ENCODE peak calls at places on chromosomes 6 and 20, in four cellular contexts. T is NCI-H1092 treated with DMSO at 0.1 percent for 48 hours, K is AG08396, S is AG08395. O is an unnamed sample.

GRCh38 chr20:20755674-20756319 is 43.4 kb upstream of the RALGAPA2 start:
- DNase-seq in T (no peak), K (no peak), S (no peak), O (no peak)

GRCh38 chr6:170178561-170179477 is 112.1 kb downstream of the DLL1 start:
- DNase-seq in T (peak), K (peak), S (peak), O (no peak)

GRCh38 chr6:130282234-130282995 is 59.7 kb upstream of the SAMD3 start:
- DNase-seq in T (no peak), K (peak), S (peak), O (no peak)

GRCh38 chr6:20341564-20341963 is 60.1 kb upstream of the E2F3 start:
- DNase-seq in T (no peak), K (no peak), S (no peak), O (no peak)

GRCh38 chr20:49937023-49937929 is 1.1 kb downstream of the RNF114 start:
- DNase-seq in T (no peak), K (no peak), S (no peak), O (no peak)

GRCh38 chr20:32965581-32966373 is 38.5 kb downstream of the SUN5 start:
- DNase-seq in T (no peak), K (peak), S (no peak), O (no peak)

GRCh38 chr20:3819413-3820047 is 817 bp upstream of the AP5S1 start:
- DNase-seq in T (no peak), K (no peak), S (no peak), O (no peak)

GRCh38 chr20:23641936-23642751 is 4.4 kb upstream of the CST3 start:
- DNase-seq in T (peak), K (peak), S (peak), O (no peak)

GRCh38 chr20:35954907-35955251 is 577 bp upstream of the SCAND1 start:
- DNase-seq in T (no peak), K (peak), S (no peak), O (no peak)

GRCh38 chr6:81906709-81907204 is 154.3 kb upstream of the TENT5A start:
- DNase-seq in T (no peak), K (no peak), S (no peak), O (no peak)

GRCh38 chr6:148611213-148611612 is 135.6 kb upstream of the UST start:
- DNase-seq in T (no peak), K (peak), S (peak), O (no peak)

GRCh38 chr6:150302801-150303138 is 66.0 kb upstream of the IYD start:
- DNase-seq in T (no peak), K (no peak), S (no peak), O (no peak)

GRCh38 chr6:93571341-93571740 is 152.0 kb upstream of the EPHA7 start:
- DNase-seq in T (no peak), K (no peak), S (no peak), O (no peak)

GRCh38 chr20:45419188-45420091 is 3.5 kb downstream of the PIGT start:
- DNase-seq in T (peak), K (peak), S (peak), O (no peak)

GRCh38 chr6:119350202-119351004 is 842 bp upstream of the MAN1A1 start:
- DNase-seq in T (no peak), K (peak), S (peak), O (peak)

GRCh38 chr6:159106627-159107241 is 61.9 kb upstream of the TAGAP start:
- DNase-seq in T (peak), K (peak), S (peak), O (no peak)

GRCh38 chr6:112014483-112014882 is 39.4 kb upstream of the CCN6 start:
- DNase-seq in T (no peak), K (peak), S (peak), O (peak)

GRCh38 chr6:161393839-161394364 is 120.0 kb upstream of the AGPAT4 start:
- DNase-seq in T (peak), K (peak), S (peak), O (peak)

GRCh38 chr20:19524691-19525090 is 233.4 kb upstream of the RIN2 start:
- DNase-seq in T (no peak), K (no peak), S (no peak), O (no peak)

GRCh38 chr20:4973330-4974097 is 27.8 kb downstream of the SLC23A2 start:
- DNase-seq in T (no peak), K (peak), S (peak), O (peak)

GRCh38 chr6:169452869-169453186 is 199.2 kb upstream of the THBS2 start:
- DNase-seq in T (no peak), K (no peak), S (no peak), O (no peak)

GRCh38 chr20:46050444-46050843 is 21.4 kb downstream of the SLC12A5 start:
- DNase-seq in T (no peak), K (no peak), S (no peak), O (no peak)

GRCh38 chr20:56914532-56914931 is 285.4 kb downstream of the TFAP2C start:
- DNase-seq in T (no peak), K (no peak), S (no peak), O (no peak)

GRCh38 chr20:33296206-33296605 is 13.2 kb downstream of the BPIFB1 start:
- DNase-seq in T (no peak), K (no peak), S (peak), O (no peak)

GRCh38 chr6:123829302-123829953 is 25.8 kb downstream of the NKAIN2 start:
- DNase-seq in T (no peak), K (no peak), S (peak), O (peak)

GRCh38 chr20:37243937-37244571 is 17.6 kb downstream of the GHRH start:
- DNase-seq in T (peak), K (no peak), S (no peak), O (no peak)

GRCh38 chr6:36129889-36130671 is at the start of gene MAPK13:
- DNase-seq in T (peak), K (no peak), S (peak), O (no peak)

GRCh38 chr6:81901589-81901988 is 149.1 kb upstream of the TENT5A start:
- DNase-seq in T (no peak), K (no peak), S (no peak), O (no peak)

GRCh38 chr20:59571591-59572314 is 32.6 kb upstream of the PHACTR3 start:
- DNase-seq in T (peak), K (peak), S (peak), O (peak)

GRCh38 chr6:108896111-108896661 is 48.0 kb downstream of the ARMC2 start:
- DNase-seq in T (no peak), K (peak), S (peak), O (peak)

GRCh38 chr20:43973231-43973630 is 58.6 kb downstream of the TOX2 start:
- DNase-seq in T (no peak), K (no peak), S (no peak), O (no peak)

GRCh38 chr20:4297141-4297826 is 281.9 kb upstream of the RNF24 start:
- DNase-seq in T (no peak), K (peak), S (peak), O (no peak)

O was measured in foreskin melanocyte.